ENCODE peak calls at places on chromosomes 3 and 15, in six cellular contexts. G is astrocyte; S is neuronal stem cell; O is PC-9; I is foreskin fibroblast; Z is CD8-positive, alpha-beta T cell. M is an unnamed sample.

GRCh38 chr15:92079647-92080255 is 226.2 kb downstream of the SLCO3A1 start:
- DNase-seq in G (no peak), S (no peak), O (no peak), I (no peak), Z (no peak), M (no peak)

GRCh38 chr15:100726426-100727190 is 124.2 kb downstream of the ASB7 start:
- DNase-seq in G (peak; percentile 90), S (no peak), O (no peak), I (no peak), Z (no peak), M (no peak)

GRCh38 chr3:48952510-48953118 is 34.0 kb downstream of the ARIH2 start:
- DNase-seq in G (no peak), S (no peak), O (no peak), I (no peak), Z (peak; percentile 30), M (no peak)

GRCh38 chr3:173957646-173958045 is 560.1 kb downstream of the NLGN1 start:
- DNase-seq in G (no peak), S (no peak), O (no peak), I (no peak), Z (no peak), M (no peak)

GRCh38 chr3:174891524-174892203 is 32.5 kb downstream of the NAALADL2 start:
- DNase-seq in G (no peak), S (no peak), O (no peak), I (no peak), Z (no peak), M (no peak)

GRCh38 chr3:163043074-163043473 is 1546.5 kb downstream of the OTOL1 start:
- DNase-seq in G (no peak), S (no peak), O (no peak), I (no peak), Z (no peak), M (no peak)

GRCh38 chr15:70435369-70435768 is 328.0 kb downstream of the UACA start:
- DNase-seq in G (no peak), S (no peak), O (no peak), I (no peak), Z (no peak), M (no peak)

GRCh38 chr3:149812165-149812605 is 830 bp upstream of the RNF13 start:
- DNase-seq in G (no peak), S (no peak), O (no peak), I (no peak), Z (no peak), M (no peak)

GRCh38 chr3:33391255-33391995 is 48.8 kb downstream of the UBP1 start:
- DNase-seq in G (no peak), S (no peak), O (no peak), I (no peak), Z (no peak), M (no peak)

GRCh38 chr15:100159436-100159835 is 182.3 kb downstream of the ADAMTS17 start:
- DNase-seq in G (peak; percentile 29), S (no peak), O (no peak), I (no peak), Z (no peak), M (no peak)

GRCh38 chr3:54322354-54322753 is 200.0 kb downstream of the CACNA2D3 start:
- DNase-seq in G (no peak), S (no peak), O (no peak), I (no peak), Z (no peak), M (no peak)

GRCh38 chr3:47441796-47442551 is 33.8 kb downstream of the SCAP start:
- DNase-seq in G (no peak), S (no peak), O (no peak), I (no peak), Z (no peak), M (no peak)

GRCh38 chr15:63380828-63381282 is 791 bp downstream of the CA12 start:
- DNase-seq in G (peak; percentile 47), S (no peak), O (no peak), I (no peak), Z (no peak), M (no peak)

GRCh38 chr15:63380151-63380827 is 1.4 kb downstream of the CA12 start:
- DNase-seq in G (peak; percentile 15), S (no peak), O (no peak), I (no peak), Z (no peak), M (no peak)

GRCh38 chr15:63385911-63386531 is 4.4 kb upstream of the CA12 start:
- DNase-seq in G (no peak), S (no peak), O (no peak), I (no peak), Z (no peak), M (no peak)

GRCh38 chr15:63381301-63382192 is at the start of gene CA12:
- DNase-seq in G (peak; percentile 37), S (peak; percentile 38), O (no peak), I (peak; percentile 62), Z (no peak), M (peak; percentile 39)

GRCh38 chr15:63382966-63383710 is 1.5 kb upstream of the CA12 start:
- DNase-seq in G (peak; percentile 18), S (no peak), O (no peak), I (no peak), Z (no peak), M (no peak)
- H3K4me3 ChIP-seq in G (no peak overlapping the region), S (no peak overlapping the region), O (no peak overlapping the region), I (no peak overlapping the region), Z (no peak overlapping the region), M (no peak overlapping the region)

GRCh38 chr3:52124126-52124525 is 30.1 kb downstream of the POC1A start:
- DNase-seq in G (no peak), S (no peak), O (no peak), I (no peak), Z (no peak), M (no peak)

GRCh38 chr3:52121459-52121795 is 32.8 kb downstream of the POC1A start:
- DNase-seq in G (no peak), S (no peak), O (no peak), I (no peak), Z (no peak), M (no peak)

GRCh38 chr3:52121813-52122212 is 32.4 kb downstream of the POC1A start:
- DNase-seq in G (no peak), S (no peak), O (no peak), I (no peak), Z (no peak), M (no peak)

GRCh38 chr3:52123106-52123708 is 31.0 kb downstream of the POC1A start:
- DNase-seq in G (peak; percentile 15), S (peak; percentile 66), O (no peak), I (peak; percentile 53), Z (peak; percentile 69), M (peak; percentile 59)

DNA sequence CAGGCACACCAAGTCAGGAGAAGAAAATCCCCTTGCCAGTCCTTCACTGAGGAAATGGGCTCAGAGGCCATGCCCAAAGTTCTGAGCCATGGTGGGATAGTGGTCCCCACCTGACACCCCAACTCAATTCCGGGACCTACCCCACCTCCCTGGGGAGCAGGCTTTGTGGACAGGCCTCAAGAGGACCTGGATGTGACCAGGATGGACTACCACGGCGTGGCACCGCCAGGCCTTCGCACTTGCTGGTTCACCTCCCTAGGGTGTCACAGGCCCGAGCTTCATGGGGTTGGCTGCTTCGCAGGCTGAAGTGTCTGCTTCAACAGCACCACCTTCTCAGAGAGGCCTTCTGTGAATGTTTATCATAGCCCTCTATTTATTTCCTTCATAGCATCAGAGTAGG is 31.7 kb downstream of the POC1A start:
- DNase-seq in G (no peak), S (no peak), O (no peak), I (no peak), Z (no peak), M (no peak)
- H3K4me3 ChIP-seq in G (no peak overlapping the region), S (no peak overlapping the region), O (no peak overlapping the region), I (no peak overlapping the region), Z (no peak overlapping the region), M (no peak overlapping the region)

DNA sequence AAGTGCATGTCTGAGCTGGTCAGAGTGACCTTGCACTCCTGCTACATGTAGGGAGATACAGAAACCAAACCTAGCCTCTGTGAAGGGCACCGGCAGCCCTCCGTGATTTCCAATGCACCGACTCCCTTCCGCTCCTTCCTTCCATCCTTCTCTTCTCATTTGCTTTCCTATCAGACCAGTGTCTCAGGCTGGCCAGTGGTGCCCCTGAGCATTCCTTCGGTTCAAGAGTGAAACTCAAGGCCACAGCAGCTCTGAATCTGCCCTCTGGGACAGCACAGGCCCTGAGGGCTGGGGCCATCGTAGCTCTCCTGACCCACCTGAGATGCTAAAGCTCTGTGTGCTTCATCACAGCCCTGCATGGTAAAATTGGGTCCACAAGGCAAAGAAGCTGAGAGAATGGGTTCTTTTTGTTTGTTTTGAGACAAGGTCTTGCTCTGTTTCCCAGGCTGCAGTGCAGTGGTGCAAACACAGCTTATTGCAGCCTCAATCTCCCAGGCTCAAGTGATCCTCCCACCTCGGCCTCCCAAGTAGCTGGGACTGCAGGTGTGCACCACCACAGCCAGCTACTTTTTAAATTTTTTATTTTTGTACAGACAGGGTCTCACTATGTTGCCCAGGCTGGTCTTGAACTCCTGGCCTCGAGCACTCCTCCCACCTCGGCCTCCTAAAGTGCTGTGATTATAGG is 2.3 kb upstream of the BMF start:
- DNase-seq in G (no peak), S (no peak), O (no peak), I (no peak), Z (no peak), M (no peak)
- H3K4me3 ChIP-seq in G (no peak overlapping the region), S (no peak overlapping the region), O (no peak overlapping the region), I (no peak overlapping the region), Z (no peak overlapping the region), M (no peak overlapping the region)

DNA sequence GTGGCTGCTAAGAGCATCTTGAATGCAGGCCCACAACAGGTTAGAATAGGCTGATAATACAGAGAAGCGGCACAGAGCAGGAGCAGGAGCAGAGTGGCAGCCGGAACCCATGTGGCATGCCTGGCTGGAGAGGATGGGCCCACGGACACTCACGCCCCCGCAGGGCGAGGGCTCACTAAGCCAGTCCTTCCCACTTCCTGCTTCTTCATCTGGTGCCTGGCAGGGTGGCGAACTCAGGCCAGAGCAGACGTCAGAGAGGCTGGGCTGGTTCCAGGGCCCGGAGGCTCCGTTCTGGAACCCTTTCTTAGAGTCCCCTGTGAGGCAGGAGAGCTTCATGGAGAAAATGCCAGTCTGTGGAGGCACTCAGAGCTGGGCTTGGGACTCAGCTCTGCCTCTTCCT is 195.1 kb downstream of the NTRK3 start:
- DNase-seq in G (no peak), S (no peak), O (no peak), I (no peak), Z (no peak), M (no peak)
- H3K4me3 ChIP-seq in G (no peak overlapping the region), S (peak overlapping the region; percentile 55), O (no peak overlapping the region), I (no peak overlapping the region), Z (no peak overlapping the region), M (no peak overlapping the region)

GRCh38 chr15:52652984-52653383 is 26.2 kb downstream of the ATOSA start:
- DNase-seq in G (peak; percentile 91), S (no peak), O (no peak), I (peak; percentile 34), Z (no peak), M (no peak)
- H3K4me3 ChIP-seq in G (peak overlapping the region; percentile 17), S (no peak overlapping the region), O (no peak overlapping the region), I (no peak overlapping the region), Z (no peak overlapping the region), M (no peak overlapping the region)

DNA sequence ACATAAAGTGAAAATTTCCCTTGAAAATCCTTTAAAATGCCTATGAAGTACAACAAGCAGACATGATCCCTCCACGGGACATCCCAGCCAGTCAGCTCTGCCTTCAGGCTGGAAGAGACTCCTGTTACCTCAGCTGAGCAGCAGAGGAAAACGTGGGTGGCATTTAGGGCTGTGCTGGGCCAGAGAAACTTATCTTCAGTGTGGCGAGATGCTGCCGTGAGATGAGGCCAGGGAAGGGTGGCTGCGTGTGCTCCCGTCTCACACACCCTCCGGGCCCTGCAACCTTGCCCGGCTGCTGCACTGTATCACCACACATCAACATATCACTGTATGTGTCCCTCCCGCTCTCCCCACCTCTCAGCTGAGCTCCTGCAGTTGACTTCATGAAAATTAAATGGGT is 23.5 kb downstream of the BMF start:
- DNase-seq in G (peak; percentile 50), S (no peak), O (no peak), I (no peak), Z (no peak), M (no peak)
- H3K4me3 ChIP-seq in G (no peak overlapping the region), S (no peak overlapping the region), O (no peak overlapping the region), I (no peak overlapping the region), Z (no peak overlapping the region), M (no peak overlapping the region)

GRCh38 chr15:67070892-67071664 is 5.7 kb downstream of the SMAD3 start:
- DNase-seq in G (no peak), S (no peak), O (no peak), I (no peak), Z (no peak), M (no peak)
- H3K4me3 ChIP-seq in G (no peak overlapping the region), S (no peak overlapping the region), O (peak overlapping the region; percentile 0), I (no peak overlapping the region), Z (no peak overlapping the region), M (no peak overlapping the region)

M was measured in uterus.